ENCODE peak calls at places on chromosome 3, in four cellular contexts. M is cardiac fibroblast, W is foreskin fibroblast, P is MM.1S. N is an unnamed sample.

GRCh38 chr3:183401678-183402077 is 26.7 kb downstream of the MCF2L2 start:
- DNase-seq in P (no peak), M (no peak), W (no peak), N (no peak)

GRCh38 chr3:132595036-132595435 is 2.0 kb upstream of the ACKR4 start:
- DNase-seq in W (peak), P (no peak), M (peak), N (peak)

GRCh38 chr3:126100688-126101301 is 16.9 kb upstream of the SLC41A3 start:
- DNase-seq in M (no peak), W (no peak), P (no peak), N (no peak)

GRCh38 chr3:78606756-78607155 is 1161.0 kb downstream of the ROBO1 start:
- DNase-seq in W (no peak), M (no peak), P (no peak), N (no peak)

GRCh38 chr3:54366839-54367238 is 244.5 kb downstream of the CACNA2D3 start:
- DNase-seq in W (no peak), P (no peak), M (no peak), N (no peak)

GRCh38 chr3:189304465-189305341 is 132.9 kb downstream of the TPRG1 start:
- DNase-seq in M (no peak), P (no peak), W (no peak), N (peak)

GRCh38 chr3:40020689-40021088 is 211.3 kb downstream of the MYRIP start:
- DNase-seq in M (no peak), W (no peak), P (no peak), N (no peak)

GRCh38 chr3:54939591-54940300 is 11.9 kb upstream of the LRTM1 start:
- DNase-seq in M (peak), P (no peak), W (no peak), N (no peak)

GRCh38 chr3:183244219-183244618 is 8.8 kb upstream of the B3GNT5 start:
- DNase-seq in P (no peak), W (peak), M (peak), N (no peak)

GRCh38 chr3:45647148-45647619 is 42.0 kb upstream of the SACM1L start:
- DNase-seq in W (peak), P (no peak), M (peak), N (peak)

GRCh38 chr3:49805367-49805782 is 2.3 kb downstream of the INKA1 start:
- DNase-seq in P (no peak), W (peak), M (peak), N (peak)
- H3K4me3 ChIP-seq in P (no peak), W (no peak), M (peak), N (no peak)

DNA sequence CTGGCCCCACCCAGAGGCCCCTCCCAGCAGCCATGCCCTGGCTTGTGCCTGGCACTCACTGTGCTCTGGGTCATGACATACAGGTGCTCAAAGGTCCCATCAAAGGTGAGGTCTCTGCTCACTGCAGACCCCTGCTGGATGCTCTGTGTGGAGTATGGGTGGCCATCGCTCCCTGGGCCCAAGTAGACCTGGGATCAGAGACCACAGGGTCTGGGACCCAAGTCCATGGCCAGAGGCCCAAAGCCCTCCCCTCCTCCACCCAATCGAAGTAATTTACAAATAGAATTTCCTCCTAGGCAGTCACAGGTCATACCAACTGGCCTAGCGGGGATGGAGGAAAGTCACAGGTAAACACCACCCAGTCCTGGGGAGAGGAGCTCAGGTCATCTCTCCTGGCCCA is 7.6 kb downstream of the PLXNB1 start:
- DNase-seq in P (no peak), W (no peak), M (no peak), N (no peak)
- TF ChIP-seq CTCF in P (no peak), W (no peak), M (no peak), N (peak)

DNA sequence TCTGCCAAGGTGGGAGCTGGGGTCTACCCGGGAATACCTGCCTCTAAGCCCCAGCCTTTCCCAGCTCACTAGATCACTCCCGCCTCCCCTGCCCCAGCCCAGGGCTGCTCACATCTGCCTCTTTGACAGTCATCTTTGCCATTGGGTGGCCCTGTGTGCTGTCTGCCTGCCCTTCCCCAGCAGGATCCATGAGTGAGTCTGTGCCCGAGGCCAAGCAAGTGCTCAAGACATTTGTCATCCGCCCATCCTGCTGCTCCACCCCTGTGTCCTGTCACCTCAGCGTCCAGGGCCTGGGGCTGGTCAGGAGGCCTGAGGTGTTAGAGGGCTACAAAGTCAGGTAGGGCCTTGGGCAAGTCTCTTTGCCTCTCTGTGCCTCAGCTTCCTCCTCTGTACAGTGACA is 89.4 kb downstream of the LSM3 start:
- DNase-seq in M (no peak), W (no peak), P (no peak), N (peak)
- H3K4me3 ChIP-seq in M (no peak), W (no peak), P (no peak), N (no peak)

GRCh38 chr3:179149951-179150350 is 1.8 kb downstream of the PIK3CA start:
- DNase-seq in P (no peak), M (peak), W (no peak), N (no peak)

GRCh38 chr3:179148446-179149238 is 485 bp downstream of the PIK3CA start:
- DNase-seq in W (peak), M (peak), P (peak), N (peak)

GRCh38 chr3:179149239-179149887 is 1.2 kb downstream of the PIK3CA start:
- DNase-seq in P (peak), M (peak), W (peak), N (peak)

GRCh38 chr3:179146911-179147570 is 1.1 kb upstream of the PIK3CA start:
- DNase-seq in P (peak), W (peak), M (peak), N (peak)

GRCh38 chr3:179147571-179148445 is at the start of gene PIK3CA:
- DNase-seq in W (peak), P (peak), M (peak), N (peak)
- TF ChIP-seq CTCF in W (no peak), P (no peak), M (no peak), N (no peak)

GRCh38 chr3:120596116-120596852 is at the start of gene NDUFB4:
- DNase-seq in W (peak), P (peak), M (peak), N (peak)

GRCh38 chr3:120595788-120596115 is 384 bp upstream of the NDUFB4 start:
- DNase-seq in W (no peak), M (no peak), P (no peak), N (no peak)

GRCh38 chr3:120599211-120599610 is 3.1 kb downstream of the NDUFB4 start:
- DNase-seq in W (no peak), P (no peak), M (no peak), N (no peak)

GRCh38 chr3:120596853-120597223 is 702 bp downstream of the NDUFB4 start:
- DNase-seq in P (no peak), M (no peak), W (no peak), N (no peak)

DNA sequence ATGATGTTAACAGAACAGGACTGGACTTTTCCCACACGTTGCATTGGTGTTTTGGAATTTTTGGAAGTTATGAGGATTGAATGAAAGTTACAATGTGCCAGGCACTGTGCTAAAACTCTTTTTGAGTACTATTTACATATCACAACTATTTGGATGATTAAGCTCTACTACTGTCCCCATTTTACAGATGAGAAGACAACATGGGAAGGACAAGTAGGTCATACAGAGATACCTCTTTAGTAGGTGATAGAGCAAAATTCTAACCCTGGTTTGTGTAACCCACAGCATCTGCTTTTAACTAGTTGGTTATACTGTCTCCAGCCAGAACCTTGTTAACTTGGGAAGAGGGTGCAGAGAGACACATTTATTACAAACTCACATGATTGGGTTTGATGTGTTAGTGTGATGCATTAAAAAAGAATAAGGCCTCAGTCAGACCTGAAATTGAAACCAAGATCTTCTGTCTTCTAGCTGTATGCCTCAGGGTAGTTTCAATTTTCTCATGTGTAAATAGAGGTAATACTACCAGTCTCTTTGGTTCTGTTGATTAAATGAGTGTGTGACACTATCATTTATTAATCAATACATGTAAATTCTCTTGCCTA is 1.4 kb downstream of the NDUFB4 start:
- DNase-seq in P (peak), M (no peak), W (no peak), N (no peak)
- H3K4me3 ChIP-seq in P (peak), M (no peak), W (peak), N (peak)

GRCh38 chr3:156676467-156677119 is 2.2 kb downstream of the TIPARP start:
- DNase-seq in M (peak), P (peak), W (no peak), N (peak)

GRCh38 chr3:156674911-156675743 is 737 bp downstream of the TIPARP start:
- DNase-seq in W (no peak), M (peak), P (peak), N (peak)

GRCh38 chr3:156673732-156674045 is 701 bp upstream of the TIPARP start:
- DNase-seq in M (no peak), W (no peak), P (no peak), N (no peak)

GRCh38 chr3:156675744-156676466 is 1.5 kb downstream of the TIPARP start:
- DNase-seq in P (no peak), W (peak), M (peak), N (peak)

GRCh38 chr3:156674046-156674910 is at the start of gene TIPARP:
- DNase-seq in W (peak), M (peak), P (peak), N (peak)
- TF ChIP-seq CTCF in W (peak), M (peak), P (peak), N (peak)

GRCh38 chr3:69091389-69092029 is 6.8 kb downstream of the ARL6IP5 start:
- DNase-seq in P (peak), M (no peak), W (no peak), N (no peak)
- H3K4me3 ChIP-seq in P (peak), M (no peak), W (no peak), N (no peak)